ENCODE peak calls at places on chromosomes 6 and 20, in five cellular contexts. V, P, G, C and Z are unnamed samples.

GRCh38 chr6:47083586-47084047 is 41.5 kb upstream of the ADGRF1 start:
- DNase-seq in V (peak), G (no peak), P (peak), C (no peak), Z (no peak)

GRCh38 chr6:23334360-23334759 is 765.0 kb downstream of the HDGFL1 start:
- DNase-seq in C (no peak), P (no peak), V (no peak), G (no peak), Z (no peak)

GRCh38 chr6:75673885-75674284 is 72.2 kb downstream of the SENP6 start:
- DNase-seq in G (no peak), V (no peak), P (no peak), C (no peak), Z (no peak)

GRCh38 chr20:24418731-24419130 is 50.7 kb upstream of the SYNDIG1 start:
- DNase-seq in G (no peak), V (no peak), P (no peak), C (no peak), Z (no peak)

GRCh38 chr20:2470051-2470431 is 548 bp downstream of the SNRPB start:
- DNase-seq in G (peak), C (peak), V (peak), P (no peak), Z (peak)

GRCh38 chr6:101401792-101402617 is 8.5 kb downstream of the GRIK2 start:
- DNase-seq in G (peak), P (no peak), C (no peak), V (peak), Z (no peak)

GRCh38 chr6:53934013-53934412 is 139.2 kb downstream of the LRRC1 start:
- DNase-seq in P (no peak), V (no peak), C (no peak), G (no peak), Z (no peak)

GRCh38 chr20:35663813-35664543 is 722 bp downstream of the CPNE1 start:
- DNase-seq in G (peak), P (no peak), C (no peak), V (peak), Z (peak)

GRCh38 chr20:50058646-50059398 is 54.1 kb downstream of the UBE2V1 start:
- DNase-seq in C (no peak), P (no peak), G (no peak), V (no peak), Z (no peak)

GRCh38 chr6:106540907-106541306 is 88.4 kb downstream of the RTN4IP1 start:
- DNase-seq in V (no peak), G (no peak), C (no peak), P (no peak), Z (no peak)

GRCh38 chr6:11198663-11199603 is 33.5 kb downstream of the NEDD9 start:
- DNase-seq in V (no peak), G (no peak), C (no peak), P (no peak), Z (peak)

GRCh38 chr6:110672122-110672521 is 143.1 kb downstream of the CDK19 start:
- DNase-seq in P (no peak), V (no peak), G (no peak), C (no peak), Z (no peak)

GRCh38 chr6:30443657-30444450 is 45.5 kb upstream of the HLA-E start:
- DNase-seq in C (no peak), P (no peak), G (peak), V (peak), Z (no peak)

GRCh38 chr6:45727228-45727627 is 288.4 kb downstream of the CLIC5 start:
- DNase-seq in P (no peak), V (no peak), G (no peak), C (no peak), Z (no peak)

GRCh38 chr6:64732888-64733287 is 974.1 kb downstream of the EYS start:
- DNase-seq in P (no peak), C (no peak), G (peak), V (no peak), Z (no peak)

GRCh38 chr6:160031442-160031841 is 62.6 kb downstream of the IGF2R start:
- DNase-seq in G (no peak), P (no peak), V (no peak), C (peak), Z (no peak)

GRCh38 chr6:22651731-22652130 is 82.4 kb downstream of the HDGFL1 start:
- DNase-seq in V (no peak), P (no peak), G (no peak), C (no peak), Z (no peak)

GRCh38 chr6:129659590-129660345 is 50.2 kb downstream of the ARHGAP18 start:
- DNase-seq in G (no peak), V (no peak), P (no peak), C (no peak), Z (no peak)

GRCh38 chr6:35757461-35758123 is 18.8 kb upstream of the CLPSL2 start:
- DNase-seq in G (peak), V (peak), C (peak), P (no peak), Z (peak)
- TF ChIP-seq CTCF in G (peak), V (peak), C (peak), P (peak), Z (peak)

GRCh38 chr6:104527761-104528415 is 331.8 kb downstream of the HACE1 start:
- DNase-seq in C (no peak), V (peak), P (no peak), G (peak), Z (no peak)
- TF ChIP-seq CTCF in C (peak), V (peak), P (peak), G (peak), Z (no peak)

DNA sequence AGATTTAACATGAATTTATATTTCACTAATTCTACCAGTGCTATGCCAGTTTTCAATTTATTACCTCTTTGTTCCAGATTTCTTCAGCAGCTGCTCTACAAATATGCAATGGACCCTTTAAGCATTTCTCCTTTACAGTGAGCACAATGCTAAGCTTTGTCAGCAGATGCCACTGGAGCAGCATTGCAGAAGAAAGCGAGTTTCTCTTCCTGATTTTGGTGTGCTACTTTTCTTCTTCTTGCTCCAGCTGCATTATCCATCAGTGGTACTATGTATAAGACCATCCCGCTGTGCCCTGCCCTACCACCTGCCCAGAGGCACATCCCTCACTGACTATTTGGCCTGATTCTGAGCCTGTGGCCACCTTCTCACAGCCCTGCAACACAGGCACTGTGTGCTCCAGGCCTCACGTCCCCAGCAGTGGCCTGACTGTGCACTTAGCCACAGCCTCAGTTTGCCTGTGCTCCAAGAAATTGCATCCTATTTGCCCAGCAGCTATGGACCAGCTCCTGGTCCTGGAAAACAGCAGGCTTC is 84.1 kb downstream of the TNFAIP3 start:
- DNase-seq in G (no peak), V (no peak), C (no peak), P (no peak), Z (peak)
- TF ChIP-seq CTCF in G (no peak), V (no peak), C (peak), P (no peak), Z (peak)

DNA sequence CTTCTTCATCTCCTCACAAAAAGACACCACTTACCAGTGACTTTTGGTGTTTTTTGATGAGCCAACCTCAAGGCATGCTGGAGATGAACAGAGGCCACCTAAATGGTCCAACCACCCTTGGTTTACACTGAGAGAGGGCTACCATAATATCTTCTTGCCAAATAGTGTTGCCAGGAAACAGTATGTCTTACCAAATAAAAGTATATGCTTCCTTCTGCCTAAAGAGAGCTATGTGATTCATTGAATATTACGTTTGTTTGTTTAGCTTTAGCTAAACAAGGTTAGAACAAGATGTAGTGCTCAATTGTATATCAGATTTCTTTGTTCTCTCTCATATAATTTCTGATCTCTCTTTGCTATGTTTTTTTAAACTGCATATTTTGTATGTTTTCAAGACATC is 40.6 kb upstream of the BMP6 start:
- DNase-seq in P (no peak), G (no peak), V (no peak), C (no peak), Z (no peak)
- TF ChIP-seq CTCF in P (no peak), G (no peak), V (no peak), C (no peak), Z (no peak)

GRCh38 chr6:3208775-3209113 is 18.7 kb downstream of the TUBB2B start:
- DNase-seq in P (no peak), C (no peak), G (no peak), V (no peak), Z (no peak)

GRCh38 chr6:3208096-3208774 is 19.2 kb downstream of the TUBB2B start:
- DNase-seq in V (no peak), P (peak), G (no peak), C (no peak), Z (no peak)

GRCh38 chr6:3204921-3205320 is 22.5 kb downstream of the TUBB2B start:
- DNase-seq in V (no peak), C (no peak), G (no peak), P (no peak), Z (no peak)

GRCh38 chr6:3205913-3206312 is 21.5 kb downstream of the TUBB2B start:
- DNase-seq in V (no peak), G (no peak), P (peak), C (no peak), Z (no peak)

DNA sequence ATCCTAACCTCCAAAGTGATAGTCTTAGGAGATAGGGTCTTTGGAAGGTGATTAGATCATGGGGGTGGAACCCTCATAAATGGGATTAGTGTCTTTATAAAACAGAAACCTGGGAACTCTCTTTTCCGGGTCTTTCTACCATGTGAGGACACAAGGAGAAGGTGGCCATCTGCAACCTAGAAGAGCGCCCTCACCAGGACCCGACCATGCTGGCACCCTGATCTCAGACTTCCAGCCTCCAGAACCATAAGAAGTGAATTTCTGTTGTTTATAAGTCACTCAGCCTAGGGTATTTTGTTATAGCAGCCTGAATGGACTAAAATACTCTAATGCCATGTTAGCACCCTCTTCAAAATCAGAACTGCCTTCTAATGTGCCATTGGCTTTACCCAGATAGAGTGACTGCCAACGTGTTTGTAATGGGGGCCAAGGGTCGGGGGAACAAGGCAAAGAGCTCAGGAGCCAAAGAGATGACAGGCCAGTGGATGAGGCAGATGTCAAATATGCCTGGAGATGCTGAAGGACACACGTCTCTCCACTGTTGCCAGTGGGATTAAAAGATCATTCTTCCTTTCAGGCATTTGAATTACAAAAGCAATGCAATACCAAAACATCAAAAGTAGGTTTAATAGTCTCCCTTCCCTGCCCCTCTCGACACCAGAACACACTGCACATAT is 21.0 kb downstream of the TUBB2B start:
- DNase-seq in G (no peak), V (no peak), P (no peak), C (no peak), Z (no peak)
- TF ChIP-seq CTCF in G (no peak), V (no peak), P (no peak), C (peak), Z (no peak)